ENCODE peak calls at places on chromosomes 3 and 15, in eight cellular contexts. One of them, this sample, is unnamed.

GRCh38 chr3:170997966-170998913 is 28.3 kb downstream of the SLC2A2 start:
- DNase-seq in A549: no peak
- DNase-seq in ovary: no peak
- DNase-seq in adrenal gland: no peak
- DNase-seq in breast epithelium: no peak
- DNase-seq in K562: no peak
- DNase-seq in right lobe of liver: peak
- DNase-seq in NB4: no peak
- DNase-seq in this sample: no peak

GRCh38 chr15:43370975-43371974 is at the start of the genes TUBGCP4 and ZSCAN29:
- DNase-seq in K562: peak
- DNase-seq in NB4: peak
- DNase-seq in breast epithelium: peak
- DNase-seq in adrenal gland: peak
- DNase-seq in A549: peak
- DNase-seq in right lobe of liver: peak
- DNase-seq in ovary: peak
- DNase-seq in this sample: peak

GRCh38 chr3:135023985-135024658 is 229.1 kb downstream of the EPHB1 start:
- DNase-seq in adrenal gland: no peak
- DNase-seq in right lobe of liver: no peak
- DNase-seq in K562: no peak
- DNase-seq in breast epithelium: no peak
- DNase-seq in ovary: no peak
- DNase-seq in NB4: no peak
- DNase-seq in A549: no peak
- DNase-seq in this sample: no peak

GRCh38 chr15:51103330-51103729 is 8.6 kb upstream of the TNFAIP8L3 start:
- DNase-seq in NB4: no peak
- DNase-seq in K562: no peak
- DNase-seq in A549: no peak
- DNase-seq in adrenal gland: no peak
- DNase-seq in right lobe of liver: no peak
- DNase-seq in breast epithelium: no peak
- DNase-seq in ovary: no peak
- DNase-seq in this sample: no peak

GRCh38 chr3:128413413-128414205 is 53.1 kb downstream of the DNAJB8 start:
- DNase-seq in A549: no peak
- DNase-seq in NB4: no peak
- DNase-seq in ovary: no peak
- DNase-seq in right lobe of liver: no peak
- DNase-seq in K562: peak
- DNase-seq in adrenal gland: no peak
- DNase-seq in breast epithelium: no peak
- DNase-seq in this sample: no peak

GRCh38 chr3:124773351-124774304 is 43.4 kb downstream of the UMPS start:
- DNase-seq in right lobe of liver: no peak
- DNase-seq in adrenal gland: no peak
- DNase-seq in breast epithelium: no peak
- DNase-seq in ovary: no peak
- DNase-seq in K562: no peak
- DNase-seq in A549: no peak
- DNase-seq in NB4: no peak
- DNase-seq in this sample: no peak

GRCh38 chr3:177468331-177468730 is 271.0 kb upstream of the TBL1XR1 start:
- DNase-seq in K562: no peak
- DNase-seq in NB4: no peak
- DNase-seq in ovary: no peak
- DNase-seq in A549: no peak
- DNase-seq in adrenal gland: no peak
- DNase-seq in right lobe of liver: no peak
- DNase-seq in breast epithelium: no peak
- DNase-seq in this sample: no peak

GRCh38 chr15:40307421-40308165 is at the start of gene PLCB2:
- DNase-seq in A549: peak
- DNase-seq in breast epithelium: no peak
- DNase-seq in right lobe of liver: no peak
- DNase-seq in NB4: peak
- DNase-seq in adrenal gland: no peak
- DNase-seq in K562: peak
- DNase-seq in ovary: no peak
- DNase-seq in this sample: no peak

GRCh38 chr3:62371735-62372591 is 1.4 kb downstream of the FEZF2 start:
- DNase-seq in breast epithelium: no peak
- DNase-seq in adrenal gland: no peak
- DNase-seq in right lobe of liver: peak
- DNase-seq in ovary: no peak
- DNase-seq in A549: no peak
- DNase-seq in K562: no peak
- DNase-seq in NB4: no peak
- DNase-seq in this sample: no peak

GRCh38 chr3:188635258-188636038 is 481.5 kb downstream of the LPP start:
- DNase-seq in ovary: no peak
- DNase-seq in right lobe of liver: no peak
- DNase-seq in adrenal gland: no peak
- DNase-seq in NB4: no peak
- DNase-seq in breast epithelium: no peak
- DNase-seq in A549: no peak
- DNase-seq in K562: no peak
- DNase-seq in this sample: no peak

DNA sequence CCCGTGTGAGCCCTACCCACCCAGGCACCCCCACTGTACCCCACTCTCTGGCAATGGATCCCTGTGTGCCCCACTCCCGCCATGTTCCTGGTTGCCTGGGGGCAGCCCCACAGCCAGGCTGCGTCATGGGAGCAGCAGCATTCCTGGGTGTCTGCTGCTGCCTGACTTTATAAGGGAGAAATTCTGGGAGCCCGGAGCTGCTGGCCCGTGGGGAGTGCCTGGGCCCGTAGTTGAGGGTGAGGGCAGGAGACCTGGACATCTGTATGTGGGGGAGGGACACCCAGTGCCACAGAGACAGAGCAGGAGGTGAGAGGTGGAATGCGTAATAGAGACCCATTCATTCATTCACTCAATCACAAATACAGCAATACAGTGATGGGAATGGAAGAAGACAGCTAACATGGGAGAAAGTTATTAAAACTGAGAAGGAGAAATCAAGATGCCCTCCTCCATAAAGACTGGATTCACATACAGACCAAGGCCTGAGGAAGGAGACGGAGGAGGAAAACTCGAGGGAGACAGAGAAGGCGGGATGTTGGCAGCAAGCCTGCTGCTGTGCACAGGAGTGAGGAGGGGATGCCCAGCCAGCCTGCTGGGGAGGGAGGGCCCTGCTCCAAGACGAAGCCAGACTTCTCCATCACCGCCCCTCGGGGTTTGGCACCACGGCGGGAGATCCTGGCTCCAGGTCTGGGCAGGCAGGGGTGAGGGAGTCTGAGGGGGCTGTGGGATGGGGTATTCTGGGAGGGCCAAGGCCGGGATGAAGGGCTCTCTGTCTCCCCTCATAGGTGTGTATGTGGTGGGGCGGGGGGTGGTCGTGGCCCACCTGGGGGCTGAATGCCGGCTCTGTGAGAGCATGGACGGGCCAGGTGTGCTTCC is 14.9 kb downstream of the CSPG4 start:
- DNase-seq in NB4: no peak
- DNase-seq in K562: no peak
- DNase-seq in A549: no peak
- DNase-seq in ovary: no peak
- DNase-seq in right lobe of liver: no peak
- DNase-seq in adrenal gland: no peak
- DNase-seq in breast epithelium: no peak
- DNase-seq in this sample: no peak
- TF ChIP-seq POLR2A in NB4: no peak
- TF ChIP-seq POLR2A in K562: no peak
- TF ChIP-seq POLR2A in A549: no peak
- TF ChIP-seq POLR2A in ovary: no peak
- TF ChIP-seq POLR2A in right lobe of liver: no peak
- TF ChIP-seq POLR2A in adrenal gland: no peak
- TF ChIP-seq POLR2A in breast epithelium: no peak
- TF ChIP-seq POLR2A in this sample: no peak

GRCh38 chr15:62391565-62392262 is 226.6 kb upstream of the C2CD4B start:
- DNase-seq in K562: peak
- DNase-seq in A549: peak
- DNase-seq in NB4: peak
- DNase-seq in ovary: peak
- DNase-seq in right lobe of liver: peak
- DNase-seq in breast epithelium: peak
- DNase-seq in adrenal gland: peak
- DNase-seq in this sample: no peak
- TF ChIP-seq POLR2A in K562: no peak
- TF ChIP-seq POLR2A in A549: peak
- TF ChIP-seq POLR2A in NB4: no peak
- TF ChIP-seq POLR2A in ovary: no peak
- TF ChIP-seq POLR2A in right lobe of liver: no peak
- TF ChIP-seq POLR2A in breast epithelium: no peak
- TF ChIP-seq POLR2A in adrenal gland: no peak
- TF ChIP-seq POLR2A in this sample: peak

GRCh38 chr15:64092864-64093626 is 593 bp downstream of the CIAO2A start:
- DNase-seq in A549: peak
- DNase-seq in right lobe of liver: peak
- DNase-seq in K562: peak
- DNase-seq in adrenal gland: peak
- DNase-seq in breast epithelium: no peak
- DNase-seq in ovary: peak
- DNase-seq in NB4: peak
- DNase-seq in this sample: peak

GRCh38 chr15:64095431-64095794 is 369 bp upstream of the SNX1 start:
- DNase-seq in adrenal gland: no peak
- DNase-seq in NB4: no peak
- DNase-seq in A549: no peak
- DNase-seq in K562: no peak
- DNase-seq in right lobe of liver: no peak
- DNase-seq in ovary: no peak
- DNase-seq in breast epithelium: no peak
- DNase-seq in this sample: no peak

GRCh38 chr15:64093627-64094417 is at the start of gene CIAO2A:
- DNase-seq in breast epithelium: peak
- DNase-seq in adrenal gland: peak
- DNase-seq in K562: peak
- DNase-seq in ovary: peak
- DNase-seq in right lobe of liver: peak
- DNase-seq in NB4: peak
- DNase-seq in A549: peak
- DNase-seq in this sample: peak

GRCh38 chr15:64096486-64097431 is 977 bp downstream of the SNX1 start:
- DNase-seq in adrenal gland: no peak
- DNase-seq in right lobe of liver: peak
- DNase-seq in A549: peak
- DNase-seq in ovary: no peak
- DNase-seq in K562: no peak
- DNase-seq in NB4: peak
- DNase-seq in breast epithelium: no peak
- DNase-seq in this sample: no peak

DNA sequence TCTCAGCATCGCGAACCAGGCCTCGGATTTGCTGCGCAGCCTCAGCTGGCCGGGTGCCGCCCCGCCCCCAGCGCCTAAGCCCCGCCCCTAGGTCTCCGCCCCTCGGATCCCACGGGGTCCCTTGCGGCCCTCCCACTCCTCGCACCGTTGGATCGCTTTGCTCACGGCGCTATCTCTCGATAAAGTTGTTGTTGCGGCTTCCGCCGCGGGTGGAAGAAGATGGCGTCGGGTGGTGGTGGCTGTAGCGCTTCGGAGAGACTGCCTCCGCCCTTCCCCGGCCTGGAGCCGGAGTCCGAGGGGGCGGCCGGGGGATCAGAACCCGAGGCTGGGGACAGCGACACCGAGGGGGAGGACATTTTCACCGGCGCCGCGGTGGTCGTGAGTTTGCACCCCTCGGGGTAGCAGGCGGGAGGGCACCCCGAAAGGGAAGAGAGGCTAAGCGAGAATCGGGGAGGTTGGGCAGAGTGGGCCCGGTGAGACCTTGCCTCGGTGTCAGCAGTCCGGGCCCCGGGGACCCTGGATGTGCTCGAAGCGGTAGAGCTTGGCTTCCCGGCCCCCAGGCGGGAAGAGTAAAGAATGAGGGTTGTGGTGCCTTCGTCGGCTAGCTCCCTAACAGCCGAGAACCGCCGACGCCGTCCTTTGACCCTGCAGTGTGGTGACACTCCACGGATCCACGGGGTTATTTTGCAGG is at the start of gene SNX1:
- DNase-seq in adrenal gland: peak
- DNase-seq in ovary: peak
- DNase-seq in K562: peak
- DNase-seq in breast epithelium: peak
- DNase-seq in A549: peak
- DNase-seq in right lobe of liver: peak
- DNase-seq in NB4: peak
- DNase-seq in this sample: peak
- TF ChIP-seq POLR2A in adrenal gland: peak
- TF ChIP-seq POLR2A in ovary: peak
- TF ChIP-seq POLR2A in K562: peak
- TF ChIP-seq POLR2A in breast epithelium: peak
- TF ChIP-seq POLR2A in A549: peak
- TF ChIP-seq POLR2A in right lobe of liver: peak
- TF ChIP-seq POLR2A in NB4: peak
- TF ChIP-seq POLR2A in this sample: peak

GRCh38 chr3:100650651-100651611 is 41.5 kb downstream of the ADGRG7 start:
- DNase-seq in A549: no peak
- DNase-seq in right lobe of liver: no peak
- DNase-seq in breast epithelium: no peak
- DNase-seq in K562: peak
- DNase-seq in ovary: no peak
- DNase-seq in NB4: peak
- DNase-seq in adrenal gland: no peak
- DNase-seq in this sample: no peak

GRCh38 chr3:100641471-100642032 is 32.2 kb downstream of the ADGRG7 start:
- DNase-seq in K562: no peak
- DNase-seq in A549: no peak
- DNase-seq in ovary: no peak
- DNase-seq in adrenal gland: no peak
- DNase-seq in NB4: peak
- DNase-seq in right lobe of liver: no peak
- DNase-seq in breast epithelium: no peak
- DNase-seq in this sample: no peak

GRCh38 chr3:100647673-100648072 is 38.3 kb downstream of the ADGRG7 start:
- DNase-seq in right lobe of liver: no peak
- DNase-seq in NB4: no peak
- DNase-seq in adrenal gland: no peak
- DNase-seq in K562: no peak
- DNase-seq in A549: no peak
- DNase-seq in breast epithelium: no peak
- DNase-seq in ovary: no peak
- DNase-seq in this sample: no peak

GRCh38 chr3:100645913-100646312 is 36.5 kb downstream of the ADGRG7 start:
- DNase-seq in breast epithelium: no peak
- DNase-seq in adrenal gland: no peak
- DNase-seq in right lobe of liver: no peak
- DNase-seq in NB4: no peak
- DNase-seq in K562: no peak
- DNase-seq in A549: no peak
- DNase-seq in ovary: no peak
- DNase-seq in this sample: no peak

DNA sequence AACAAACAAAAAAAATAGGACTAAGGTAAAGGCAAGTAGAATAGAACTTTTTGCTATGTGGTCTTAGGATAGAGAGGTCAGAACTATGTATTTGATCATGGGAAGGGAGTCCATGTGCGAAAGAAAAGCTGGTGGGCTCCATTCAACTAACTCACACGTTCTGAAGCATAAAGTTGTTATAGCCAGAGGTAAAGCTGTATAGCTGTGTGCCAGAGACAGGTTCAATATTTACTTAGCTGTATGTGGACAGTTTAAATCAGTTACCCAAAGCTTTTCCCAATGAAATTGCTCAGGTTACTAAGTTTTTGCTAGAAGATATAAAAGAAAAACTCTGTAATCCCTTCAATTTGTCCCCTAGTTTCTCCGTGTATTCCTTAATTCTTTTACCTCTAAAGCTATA is 37.8 kb downstream of the ADGRG7 start:
- DNase-seq in ovary: no peak
- DNase-seq in right lobe of liver: no peak
- DNase-seq in NB4: no peak
- DNase-seq in A549: no peak
- DNase-seq in K562: no peak
- DNase-seq in adrenal gland: no peak
- DNase-seq in breast epithelium: no peak
- DNase-seq in this sample: no peak
- TF ChIP-seq POLR2A in ovary: no peak
- TF ChIP-seq POLR2A in right lobe of liver: no peak
- TF ChIP-seq POLR2A in NB4: no peak
- TF ChIP-seq POLR2A in A549: no peak
- TF ChIP-seq POLR2A in K562: no peak
- TF ChIP-seq POLR2A in adrenal gland: no peak
- TF ChIP-seq POLR2A in breast epithelium: no peak
- TF ChIP-seq POLR2A in this sample: no peak